ENCODE peak calls at places on chromosomes 3 and 15, in seven cellular contexts. Y is A549, U is Panc1, W is tibial artery, R is body of pancreas, X is astrocyte, O is tibial nerve. D is an unnamed sample.

GRCh38 chr15:96316953-96317629 is 13.4 kb upstream of the NR2F2 start:
- DNase-seq in R (no peak), Y (no peak), U (no peak), X (no peak), W (no peak), O (no peak), D (no peak)

GRCh38 chr15:81033508-81033907 is 32.8 kb downstream of the TLNRD1 start:
- DNase-seq in U (no peak), O (no peak), Y (no peak), W (no peak), R (no peak), X (no peak), D (no peak)

GRCh38 chr3:192571197-192571791 is 156.0 kb downstream of the FGF12 start:
- DNase-seq in W (peak), R (peak), U (peak), O (peak), Y (peak), X (peak), D (peak)

GRCh38 chr3:112486811-112487505 is 12.3 kb downstream of the BTLA start:
- DNase-seq in X (no peak), U (no peak), W (no peak), Y (no peak), R (no peak), O (no peak), D (peak)

GRCh38 chr3:142931222-142931621 is 32.3 kb downstream of the PAQR9 start:
- DNase-seq in X (no peak), W (no peak), U (no peak), Y (peak), R (peak), O (no peak), D (no peak)

GRCh38 chr15:61226313-61227250 is 2.5 kb downstream of the RORA start:
- DNase-seq in R (peak), W (no peak), U (no peak), O (no peak), Y (no peak), X (no peak), D (no peak)

GRCh38 chr3:127073931-127074820 is 91.3 kb downstream of the PLXNA1 start:
- DNase-seq in O (no peak), U (no peak), X (no peak), W (no peak), Y (no peak), R (no peak), D (no peak)

GRCh38 chr3:188205992-188206416 is 52.0 kb downstream of the LPP start:
- DNase-seq in Y (peak), X (no peak), W (no peak), U (no peak), R (peak), O (no peak), D (no peak)

GRCh38 chr3:50095352-50095998 is 6.8 kb downstream of the RBM5 start:
- DNase-seq in W (no peak), X (no peak), Y (no peak), O (no peak), U (no peak), R (no peak), D (no peak)

GRCh38 chr3:123104550-123104949 is 37.7 kb downstream of the PDIA5 start:
- DNase-seq in X (peak), U (peak), Y (peak), R (no peak), W (no peak), O (no peak), D (peak)

GRCh38 chr3:155292133-155292532 is 1.4 kb downstream of the STRIT1 start:
- DNase-seq in R (no peak), X (no peak), Y (no peak), O (no peak), W (no peak), U (no peak), D (no peak)

GRCh38 chr3:132536442-132537153 is 60.5 kb upstream of the ACKR4 start:
- DNase-seq in W (no peak), X (peak), U (no peak), O (no peak), R (no peak), Y (no peak), D (no peak)

GRCh38 chr3:120864541-120864940 is 43.5 kb upstream of the STXBP5L start:
- DNase-seq in R (no peak), W (no peak), X (no peak), Y (no peak), O (no peak), U (no peak), D (no peak)

GRCh38 chr3:152381881-152382295 is 113.2 kb downstream of the MBNL1 start:
- DNase-seq in X (no peak), R (no peak), U (no peak), W (no peak), Y (no peak), O (no peak), D (no peak)

GRCh38 chr3:14480207-14481017 is 59.7 kb downstream of the GRIP2 start:
- DNase-seq in Y (no peak), W (no peak), O (no peak), R (no peak), X (peak), U (no peak), D (no peak)

GRCh38 chr3:185484296-185484695 is 14.5 kb downstream of the TMEM41A start:
- DNase-seq in Y (no peak), R (no peak), W (no peak), X (no peak), U (no peak), O (no peak), D (no peak)

GRCh38 chr3:48243886-48244285 is 3.0 kb downstream of the ZNF589 start:
- DNase-seq in Y (no peak), X (no peak), O (no peak), U (no peak), W (no peak), R (no peak), D (no peak)

DNA sequence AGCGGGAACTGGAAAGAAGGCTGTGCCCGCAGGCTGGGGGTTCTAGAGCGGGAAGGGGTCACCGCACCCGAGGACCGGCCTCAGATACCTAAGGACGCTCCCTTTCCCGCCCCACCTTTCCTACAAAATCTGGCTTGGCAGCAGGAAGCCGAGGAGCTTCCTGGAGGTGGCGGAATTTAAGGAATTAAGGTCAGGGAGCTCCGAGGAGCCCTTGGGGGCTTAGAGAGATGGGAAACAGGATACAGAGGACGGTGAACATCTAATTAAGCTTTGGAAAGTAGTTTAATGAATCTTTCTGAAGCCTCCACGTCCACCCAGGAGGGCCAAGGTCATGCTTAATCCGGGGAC is 507 bp upstream of the AP3B2 start:
- DNase-seq in Y (no peak), U (no peak), R (no peak), X (no peak), O (no peak), W (no peak), D (no peak)
- H3K4me3 ChIP-seq in Y (peak), U (peak), R (peak), X (peak), O (peak), W (peak), D (peak)

DNA sequence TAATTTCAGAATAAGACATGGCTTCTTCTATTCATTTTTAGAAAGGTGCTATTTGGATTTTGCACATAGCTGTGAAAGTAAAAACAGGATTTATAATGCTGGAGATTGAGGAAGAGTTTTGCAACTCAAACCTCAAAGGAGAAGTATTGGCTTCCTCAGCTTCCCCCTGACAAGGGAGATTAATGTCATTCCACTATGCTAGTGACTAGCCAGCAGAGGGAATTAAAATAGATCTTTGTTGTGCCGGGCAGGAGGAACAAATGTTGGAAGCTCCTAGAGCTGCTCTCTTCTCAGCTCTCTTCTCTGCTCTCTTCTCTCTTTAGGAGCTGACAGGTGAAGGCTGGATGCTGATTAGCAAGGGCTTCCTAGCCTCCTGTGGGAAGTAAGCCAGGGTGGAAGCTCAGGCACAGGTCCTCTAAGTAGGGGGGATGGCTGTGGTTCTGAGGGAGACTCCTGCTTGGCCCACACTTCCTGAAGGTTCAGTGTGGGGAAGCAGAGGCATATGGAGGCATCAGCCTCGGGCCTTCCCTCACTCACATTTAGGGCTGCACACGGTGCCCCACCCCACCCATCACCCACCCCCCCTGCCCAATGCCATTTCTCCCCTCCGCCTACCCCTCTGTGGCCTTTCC is 29.6 kb downstream of the CX3CR1 start:
- DNase-seq in X (peak), O (no peak), U (no peak), W (no peak), Y (no peak), R (no peak), D (no peak)
- H3K27ac ChIP-seq in X (no peak), O (no peak), U (no peak), W (no peak), Y (no peak), R (peak), D (no peak)

GRCh38 chr15:68614621-68615035 is 35.8 kb downstream of the CORO2B start:
- DNase-seq in Y (no peak), W (no peak), O (peak), R (no peak), X (no peak), U (no peak), D (no peak)
- H3K4me3 ChIP-seq in Y (no peak), W (no peak), O (no peak), R (no peak), X (peak), U (no peak), D (no peak)

GRCh38 chr3:125061170-125061569 is 5.4 kb upstream of the HEG1 start:
- DNase-seq in R (peak), U (no peak), Y (no peak), O (peak), W (peak), X (no peak), D (no peak)
- H3K27ac ChIP-seq in R (peak), U (peak), Y (peak), O (peak), W (peak), X (no peak), D (peak)

GRCh38 chr15:76336254-76337046 is at the start of gene ISL2:
- DNase-seq in W (no peak), U (no peak), O (no peak), R (peak), Y (peak), X (no peak), D (peak)
- H3K4me3 ChIP-seq in W (no peak), U (no peak), O (peak), R (no peak), Y (peak), X (peak), D (peak)

DNA sequence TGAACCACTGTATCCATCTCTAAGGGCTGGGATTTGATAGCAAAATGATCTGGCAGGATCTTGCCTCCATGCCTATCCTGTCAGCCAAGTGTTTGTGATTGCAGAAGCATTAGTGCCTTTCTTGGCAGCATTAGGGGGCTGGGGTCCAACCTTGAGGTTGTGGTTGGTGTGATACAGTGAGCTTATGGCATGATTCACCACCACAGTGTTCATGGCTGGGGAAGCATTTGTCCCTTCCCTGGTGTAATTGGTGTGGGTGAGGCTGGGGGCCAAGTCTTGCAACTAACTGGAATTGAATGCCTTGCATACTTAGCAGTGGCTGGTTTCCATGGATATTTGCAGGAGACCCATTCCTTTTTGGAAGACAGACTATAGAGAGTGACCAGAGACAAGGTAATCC is 271.0 kb upstream of the TBL1XR1 start:
- DNase-seq in U (no peak), Y (no peak), O (no peak), W (peak), X (peak), R (peak), D (peak)
- H3K27ac ChIP-seq in U (peak), Y (no peak), O (no peak), W (no peak), X (no peak), R (no peak), D (no peak)

D was measured in SJSA1.